ENCODE peak calls at places on chromosomes 13 and 19, in six cellular contexts. A is GM12865, K is AG10803, R is NB4, N is right lobe of liver, I is astrocyte of the spinal cord. B is an unnamed sample.

GRCh38 chr19:32407004-32407992 is 1.7 kb downstream of the DPY19L3 start:
- DNase-seq in A (no peak), K (peak), R (peak), N (no peak), I (peak), B (peak)

GRCh38 chr13:41858783-41859182 is 102.1 kb downstream of the VWA8 start:
- DNase-seq in A (no peak), K (no peak), R (no peak), N (no peak), I (no peak), B (peak)

GRCh38 chr13:47117268-47117667 is 220.4 kb upstream of the HTR2A start:
- DNase-seq in A (no peak), K (peak), R (no peak), N (no peak), I (peak), B (peak)

GRCh38 chr19:10568826-10569651 is at the start of gene CDKN2D:
- DNase-seq in A (peak), K (peak), R (peak), N (peak), I (peak), B (peak)

GRCh38 chr13:80361883-80362327 is 21.0 kb upstream of the SPRY2 start:
- DNase-seq in A (peak), K (no peak), R (peak), N (no peak), I (no peak), B (no peak)

GRCh38 chr13:38180100-38180499 is 169.6 kb upstream of the UFM1 start:
- DNase-seq in A (no peak), K (peak), R (no peak), N (no peak), I (peak), B (peak)

GRCh38 chr19:48478339-48479061 is 9.3 kb downstream of the CYTH2 start:
- DNase-seq in A (no peak), K (no peak), R (no peak), N (no peak), I (no peak), B (no peak)

GRCh38 chr19:1295169-1296012 is 9.7 kb downstream of the EFNA2 start:
- DNase-seq in A (no peak), K (no peak), R (no peak), N (no peak), I (no peak), B (no peak)

GRCh38 chr13:33349314-33349995 is 63.9 kb upstream of the STARD13 start:
- DNase-seq in A (no peak), K (no peak), R (no peak), N (no peak), I (no peak), B (peak)

GRCh38 chr13:30865131-30866009 is 40.7 kb upstream of the MEDAG start:
- DNase-seq in A (peak), K (peak), R (peak), N (peak), I (peak), B (peak)

GRCh38 chr13:112114391-112114790 is 47.4 kb downstream of the SOX1 start:
- DNase-seq in A (no peak), K (no peak), R (no peak), N (no peak), I (no peak), B (no peak)

GRCh38 chr13:110716235-110716505 is 2.7 kb downstream of the ING1 start:
- DNase-seq in A (peak), K (no peak), R (peak), N (peak), I (peak), B (peak)

GRCh38 chr19:3365447-3366103 is 808 bp upstream of the NFIC start:
- DNase-seq in A (peak), K (peak), R (peak), N (no peak), I (peak), B (peak)

GRCh38 chr13:112616586-112617381 is 28.8 kb upstream of the TUBGCP3 start:
- DNase-seq in A (peak), K (peak), R (peak), N (no peak), I (peak), B (peak)

GRCh38 chr19:28289294-28290063 is 923.5 kb downstream of the UQCRFS1 start:
- DNase-seq in A (no peak), K (peak), R (no peak), N (no peak), I (peak), B (peak)

GRCh38 chr13:113904411-113904810 is 40.5 kb upstream of the GAS6 start:
- DNase-seq in A (peak), K (peak), R (peak), N (no peak), I (no peak), B (peak)

GRCh38 chr19:41871573-41872383 is 5.3 kb upstream of the CD79A start:
- DNase-seq in A (peak), K (no peak), R (peak), N (peak), I (no peak), B (no peak)

DNA sequence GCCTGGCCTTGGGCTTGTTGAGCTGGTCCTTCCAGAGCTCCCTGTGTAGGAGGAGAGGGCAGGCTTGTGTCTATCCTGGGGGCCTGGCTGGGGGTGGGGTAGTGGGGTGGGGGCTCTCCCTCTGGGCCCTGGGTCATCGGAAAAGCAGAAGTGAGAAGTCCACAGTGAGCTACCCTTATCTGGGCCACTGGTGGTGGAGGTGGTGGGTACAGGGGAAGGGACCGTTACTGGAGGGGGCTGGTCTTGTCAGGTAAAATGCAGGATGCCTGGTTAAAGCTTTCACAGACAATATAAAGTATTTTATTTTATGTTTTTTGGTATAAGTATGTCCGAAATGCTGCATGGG is 338 bp upstream of the SIGLEC10 start:
- DNase-seq in A (peak), K (no peak), R (no peak), N (no peak), I (no peak), B (no peak)
- H3K4me3 ChIP-seq in A (peak), K (no peak), R (peak), N (no peak), I (no peak), B (no peak)

GRCh38 chr13:51758691-51759090 is 45.3 kb downstream of the DHRS12 start:
- DNase-seq in A (no peak), K (no peak), R (no peak), N (no peak), I (no peak), B (no peak)
- H3K4me3 ChIP-seq in A (no peak), K (no peak), R (no peak), N (no peak), I (no peak), B (no peak)

GRCh38 chr13:99656092-99656745 is 154.9 kb downstream of the TM9SF2 start:
- DNase-seq in A (peak), K (peak), R (peak), N (peak), I (peak), B (peak)
- H3K4me3 ChIP-seq in A (no peak), K (no peak), R (no peak), N (peak), I (no peak), B (no peak)

GRCh38 chr19:56291857-56292256 is 19.3 kb downstream of the EDDM13 start:
- DNase-seq in A (no peak), K (no peak), R (no peak), N (no peak), I (no peak), B (no peak)

GRCh38 chr19:56299688-56300087 is 15.0 kb downstream of the ZSCAN5A start:
- DNase-seq in A (no peak), K (no peak), R (no peak), N (no peak), I (no peak), B (no peak)

GRCh38 chr19:56297010-56297409 is 17.6 kb downstream of the ZSCAN5A start:
- DNase-seq in A (no peak), K (no peak), R (no peak), N (no peak), I (no peak), B (no peak)

GRCh38 chr19:56294557-56294956 is 20.1 kb downstream of the ZSCAN5A start:
- DNase-seq in A (no peak), K (no peak), R (no peak), N (no peak), I (peak), B (peak)

DNA sequence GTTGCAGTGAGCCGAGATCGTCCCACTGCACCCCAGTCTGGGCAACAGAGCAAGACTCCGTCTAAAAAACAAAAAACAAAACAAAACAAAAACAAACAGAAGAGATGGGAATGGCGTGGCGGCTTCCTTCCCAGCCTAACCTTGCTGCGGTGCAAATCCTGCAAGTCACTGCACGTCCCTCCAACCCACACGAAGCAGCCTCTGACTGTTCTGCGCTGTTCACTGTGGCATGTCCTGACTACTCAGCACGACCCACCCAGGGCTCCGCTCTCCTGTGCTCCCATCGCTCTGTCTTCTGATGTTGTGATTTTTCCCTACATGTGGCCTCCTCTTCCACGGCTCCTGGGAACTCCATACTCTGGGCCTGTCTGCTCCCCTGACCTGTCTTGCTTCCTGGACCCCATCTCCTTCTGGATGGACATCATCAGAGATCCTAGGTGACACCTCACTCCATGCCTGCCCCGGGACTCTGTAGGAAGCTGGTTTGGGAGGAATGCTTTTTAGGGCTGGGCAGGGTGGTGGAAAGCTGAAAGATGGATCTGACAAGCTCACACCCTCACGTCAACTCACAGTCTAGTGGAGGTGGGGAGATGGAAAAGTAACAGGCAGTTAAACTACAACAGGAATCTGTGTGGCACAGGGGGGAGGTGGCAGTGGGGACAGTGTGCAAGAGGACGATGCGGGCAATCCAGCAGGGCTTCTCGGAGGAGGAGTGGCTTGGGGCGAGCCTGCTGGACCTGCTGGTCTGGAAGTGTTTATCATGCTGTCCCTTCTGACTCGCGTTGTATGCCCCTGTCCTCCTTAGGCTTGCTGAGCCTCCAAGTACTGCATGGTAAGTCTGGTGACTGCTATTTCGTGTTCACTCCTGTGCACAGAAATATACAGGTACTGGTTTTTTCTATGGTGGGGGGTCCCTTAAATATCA is 18.8 kb downstream of the ZSCAN5A start:
- DNase-seq in A (no peak), K (no peak), R (no peak), N (no peak), I (no peak), B (no peak)
- H3K4me3 ChIP-seq in A (no peak), K (no peak), R (no peak), N (no peak), I (no peak), B (no peak)

GRCh38 chr13:43769552-43769951 is 17.2 kb downstream of the ENOX1 start:
- DNase-seq in A (no peak), K (no peak), R (no peak), N (no peak), I (no peak), B (no peak)

GRCh38 chr13:43767351-43767901 is 19.3 kb downstream of the ENOX1 start:
- DNase-seq in A (no peak), K (peak), R (no peak), N (no peak), I (no peak), B (peak)

GRCh38 chr13:43763143-43763759 is 23.5 kb downstream of the ENOX1 start:
- DNase-seq in A (no peak), K (no peak), R (no peak), N (no peak), I (no peak), B (no peak)

GRCh38 chr13:43764349-43764748 is 22.4 kb downstream of the ENOX1 start:
- DNase-seq in A (no peak), K (no peak), R (no peak), N (no peak), I (no peak), B (no peak)

DNA sequence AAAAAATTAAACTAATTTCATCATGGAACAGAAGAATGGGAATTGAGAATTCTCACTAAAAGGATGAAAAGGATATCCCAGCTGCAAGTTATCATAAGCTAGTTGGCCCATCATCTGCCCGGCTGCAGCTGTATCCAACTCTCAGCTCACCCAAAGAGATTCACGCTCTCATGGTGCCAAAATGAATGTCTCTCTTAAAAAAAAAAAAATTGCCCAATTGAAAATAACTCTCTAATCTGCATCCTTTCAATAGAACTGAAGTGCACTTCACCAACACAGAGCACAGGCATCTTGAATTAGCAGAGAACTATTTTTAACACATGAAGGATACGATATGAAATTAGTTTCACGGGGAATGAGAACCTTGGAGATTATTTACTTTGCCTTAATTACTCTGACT is 20.0 kb downstream of the ENOX1 start:
- DNase-seq in A (no peak), K (no peak), R (no peak), N (no peak), I (no peak), B (no peak)
- H3K4me3 ChIP-seq in A (no peak), K (no peak), R (no peak), N (no peak), I (no peak), B (no peak)

B was measured in fibroblast of mammary gland.